ENCODE peak calls at places on chromosomes 7 and 10, in six cellular contexts. C is left ventricle myocardium inferior, M is upper lobe of right lung, K is heart right ventricle, L is psoas muscle, Z is MG63. J is an unnamed sample.
A peak's percentile ranks its signal among the peaks of the same experiment; 100 is the strongest.

GRCh38 chr7:68888971-68889385 is 709.3 kb upstream of the AUTS2 start:
- DNase-seq in L (no peak), C (no peak), K (no peak), Z (no peak), M (no peak), J (no peak)

GRCh38 chr7:47356261-47356660 is 225.7 kb downstream of the TNS3 start:
- DNase-seq in K (no peak), M (no peak), L (no peak), C (no peak), Z (no peak), J (peak; percentile 73)

GRCh38 chr10:104630731-104631130 is 10.4 kb upstream of the SORCS3 start:
- DNase-seq in L (no peak), Z (no peak), M (no peak), K (no peak), C (no peak), J (no peak)

GRCh38 chr7:2906197-2906931 is 62.3 kb upstream of the GNA12 start:
- DNase-seq in K (no peak), L (no peak), C (no peak), Z (no peak), M (no peak), J (no peak)

GRCh38 chr10:20814116-20814515 is 83.0 kb downstream of the NEBL start:
- DNase-seq in K (no peak), Z (no peak), M (no peak), L (no peak), C (no peak), J (no peak)

GRCh38 chr10:85863301-85864172 is 503.1 kb downstream of the GRID1 start:
- DNase-seq in M (no peak), K (no peak), Z (no peak), L (no peak), C (no peak), J (no peak)

GRCh38 chr10:86693721-86694369 is 25.5 kb downstream of the LDB3 start:
- DNase-seq in C (no peak), L (no peak), Z (no peak), K (no peak), M (no peak), J (peak; percentile 85)

GRCh38 chr10:7354330-7355047 is 56.3 kb downstream of the SFMBT2 start:
- DNase-seq in L (no peak), M (no peak), Z (no peak), C (no peak), K (no peak), J (no peak)

GRCh38 chr7:49848211-49848841 is 74.9 kb downstream of the VWC2 start:
- DNase-seq in L (no peak), M (no peak), K (no peak), Z (no peak), C (no peak), J (no peak)

GRCh38 chr10:6918305-6918704 is 338.2 kb upstream of the PRKCQ start:
- DNase-seq in Z (no peak), M (peak; percentile 73), K (no peak), C (no peak), L (peak; percentile 23), J (peak; percentile 22)

GRCh38 chr7:28802450-28802849 is 155.7 kb downstream of the TRIL start:
- DNase-seq in C (no peak), Z (no peak), L (no peak), M (no peak), K (no peak), J (no peak)

GRCh38 chr7:94509264-94509878 is at the start of gene CASD1:
- DNase-seq in L (peak; percentile 19), Z (peak; percentile 57), K (peak; percentile 73), M (peak; percentile 86), C (peak; percentile 63), J (no peak)

GRCh38 chr7:128235469-128235868 is 5.6 kb upstream of the LEP start:
- DNase-seq in L (no peak), C (no peak), M (no peak), Z (no peak), K (no peak), J (no peak)

GRCh38 chr10:670038-670437 is 19.4 kb downstream of the DIP2C start:
- DNase-seq in M (no peak), Z (no peak), K (no peak), C (no peak), L (no peak), J (no peak)

GRCh38 chr7:50792342-50793114 is 9.8 kb upstream of the GRB10 start:
- DNase-seq in K (peak; percentile 44), C (peak; percentile 43), Z (peak; percentile 67), M (peak; percentile 68), L (peak; percentile 45), J (peak; percentile 86)

GRCh38 chr7:23544913-23545354 is 13.2 kb upstream of the TRA2A start:
- DNase-seq in L (no peak), M (no peak), Z (no peak), C (no peak), K (no peak), J (no peak)

GRCh38 chr7:55622241-55622835 is 50.0 kb upstream of the VOPP1 start:
- DNase-seq in M (no peak), K (no peak), Z (no peak), L (no peak), C (no peak), J (no peak)

GRCh38 chr10:129898701-129899563 is 65.1 kb downstream of the EBF3 start:
- DNase-seq in M (no peak), L (no peak), C (no peak), Z (no peak), K (no peak), J (no peak)

GRCh38 chr7:27068316-27068715 is 27.5 kb downstream of the HOXA1 start:
- DNase-seq in K (no peak), L (no peak), M (no peak), Z (no peak), C (no peak), J (no peak)

GRCh38 chr7:47304727-47305719 is 276.9 kb downstream of the TNS3 start:
- DNase-seq in L (no peak), Z (no peak), K (no peak), M (no peak), C (peak; percentile 47), J (peak; percentile 49)

GRCh38 chr7:93115796-93116195 is 2.0 kb downstream of the SAMD9 start:
- DNase-seq in C (no peak), Z (no peak), M (no peak), L (no peak), K (no peak), J (no peak)

GRCh38 chr7:14507617-14508016 is 394.9 kb downstream of the DGKB start:
- DNase-seq in Z (peak; percentile 77), L (no peak), K (no peak), C (no peak), M (no peak), J (no peak)

GRCh38 chr7:100975391-100975821 is 6.0 kb downstream of the MUC12 start:
- DNase-seq in M (no peak), Z (no peak), C (no peak), K (no peak), L (no peak), J (no peak)

GRCh38 chr10:118926441-118926840 is 103.1 kb upstream of the NANOS1 start:
- DNase-seq in M (no peak), Z (no peak), K (no peak), L (no peak), C (no peak), J (no peak)

GRCh38 chr10:116664631-116665030 is 43.9 kb downstream of the PNLIPRP2 start:
- DNase-seq in Z (no peak), M (no peak), L (no peak), K (no peak), C (no peak), J (no peak)

GRCh38 chr7:66840316-66840715 is 80.7 kb upstream of the TMEM248 start:
- DNase-seq in C (no peak), M (peak; percentile 30), L (no peak), K (no peak), Z (no peak), J (no peak)

GRCh38 chr7:50534690-50535290 is 30.4 kb downstream of the DDC start:
- DNase-seq in Z (peak; percentile 80), K (no peak), M (no peak), L (peak; percentile 46), C (no peak), J (peak; percentile 31)

GRCh38 chr10:99279626-99280111 is 44.0 kb upstream of the HPSE2 start:
- DNase-seq in M (no peak), L (no peak), Z (peak; percentile 25), K (no peak), C (no peak), J (no peak)

GRCh38 chr10:11849908-11850307 is 26.8 kb downstream of the PROSER2 start:
- DNase-seq in M (peak; percentile 45), K (no peak), Z (no peak), C (no peak), L (no peak), J (no peak)

GRCh38 chr10:129525408-129525807 is 58.4 kb downstream of the MGMT start:
- DNase-seq in C (no peak), L (no peak), M (no peak), Z (peak; percentile 49), K (no peak), J (no peak)

GRCh38 chr7:16200591-16200990 is 220.7 kb downstream of the CRPPA start:
- DNase-seq in M (no peak), Z (no peak), L (no peak), C (no peak), K (no peak), J (no peak)

GRCh38 chr7:81685263-81685868 is 84.5 kb downstream of the HGF start:
- DNase-seq in K (no peak), L (no peak), Z (no peak), M (no peak), C (no peak), J (no peak)

GRCh38 chr7:149141893-149142292 is 5.4 kb upstream of the ZNF398 start:
- DNase-seq in L (no peak), C (no peak), Z (no peak), M (no peak), K (no peak), J (no peak)

GRCh38 chr7:44322631-44323363 is 2.6 kb downstream of the CAMK2B start:
- DNase-seq in K (peak; percentile 81), M (no peak), L (peak; percentile 86), Z (no peak), C (peak; percentile 84), J (no peak)
- H3K27me3 ChIP-seq in K (peaks cover 24% of the 10 kb centered on the region), M (peaks cover 25% of the 10 kb centered on the region), L (no peaks in the 10 kb centered on the region), Z (no peaks in the 10 kb centered on the region), C (peaks cover 33% of the 10 kb centered on the region), J (peaks cover 48% of the 10 kb centered on the region)

GRCh38 chr10:5448333-5449048 is 36.1 kb downstream of the NET1 start:
- DNase-seq in L (no peak), M (no peak), K (no peak), C (no peak), Z (no peak), J (no peak)
- H3K4me3 ChIP-seq in L (peak overlapping the region; percentile 69), M (peak overlapping the region; percentile 53), K (peak overlapping the region; percentile 56), C (peak overlapping the region; percentile 65), Z (no peak overlapping the region), J (no peak overlapping the region)

GRCh38 chr10:103439776-103440175 is 12.4 kb downstream of the CALHM2 start:
- DNase-seq in C (no peak), L (no peak), M (no peak), Z (no peak), K (no peak), J (no peak)
- H3K36me3 ChIP-seq in C (peaks cover 100% of the 10 kb centered on the region), L (peaks cover 100% of the 10 kb centered on the region), M (peaks cover 99% of the 10 kb centered on the region), Z (peaks cover 91% of the 10 kb centered on the region), K (peaks cover 13% of the 10 kb centered on the region), J (peaks cover 58% of the 10 kb centered on the region)

DNA sequence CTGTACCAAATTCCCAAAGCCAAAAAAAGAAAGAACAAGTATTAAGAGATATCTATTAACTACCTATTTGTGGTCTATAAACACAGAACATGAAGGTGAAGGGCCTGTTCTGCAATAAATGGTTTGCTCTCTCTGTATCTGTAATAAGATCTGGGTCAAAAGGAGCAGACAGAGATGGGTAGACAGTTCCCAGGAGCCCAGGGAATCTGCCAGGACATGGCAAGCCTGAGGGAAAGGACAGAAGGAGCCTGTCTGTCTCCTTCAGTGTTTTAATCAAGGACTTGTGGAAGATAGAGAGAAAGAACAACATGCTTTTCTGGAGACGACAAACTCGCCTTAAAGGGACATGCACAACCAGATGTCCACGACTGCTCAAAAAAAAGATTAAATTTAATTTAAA is 165.7 kb downstream of the ELMO1 start:
- DNase-seq in K (no peak), Z (no peak), M (no peak), L (no peak), C (no peak), J (no peak)
- H3K27me3 ChIP-seq in K (no peaks in the 10 kb centered on the region), Z (no peaks in the 10 kb centered on the region), M (no peaks in the 10 kb centered on the region), L (peaks cover 3% of the 10 kb centered on the region), C (no peaks in the 10 kb centered on the region), J (no peaks in the 10 kb centered on the region)

J was measured in H7.